ENCODE peak calls at places on chromosomes 3 and 15, in four cellular contexts. Q is choroid plexus epithelial cell, I is GM12864, D is kidney epithelial cell. R is an unnamed sample.
A peak's percentile ranks its signal among the peaks of the same experiment; 100 is the strongest.

GRCh38 chr15:56821721-56822425 is 88.6 kb upstream of the ZNF280D start:
- DNase-seq in I (no peak), Q (peak; percentile 88), D (no peak), R (peak; percentile 5)

GRCh38 chr3:141430326-141430725 is 56.5 kb upstream of the RASA2 start:
- DNase-seq in I (no peak), D (no peak), Q (no peak), R (no peak)

GRCh38 chr3:171883257-171883892 is 40.2 kb downstream of the TMEM212 start:
- DNase-seq in D (no peak), I (no peak), Q (no peak), R (no peak)

GRCh38 chr3:29853841-29854397 is 573.0 kb downstream of the RBMS3 start:
- DNase-seq in Q (peak; percentile 5), I (no peak), D (no peak), R (no peak)

GRCh38 chr3:113783980-113784379 is 37.1 kb downstream of the ATP6V1A start:
- DNase-seq in I (no peak), D (no peak), Q (peak; percentile 53), R (no peak)

GRCh38 chr15:75739791-75740190 is 27.1 kb upstream of the CSPG4 start:
- DNase-seq in D (no peak), Q (no peak), I (no peak), R (no peak)

GRCh38 chr3:190265795-190266194 is 56.5 kb downstream of the CLDN1 start:
- DNase-seq in Q (peak; percentile 90), D (peak; percentile 89), I (no peak), R (no peak)

GRCh38 chr3:84772841-84773240 is 185.9 kb upstream of the CADM2 start:
- DNase-seq in Q (peak; percentile 11), I (no peak), D (no peak), R (no peak)

GRCh38 chr3:129061888-129062834 is 1.6 kb downstream of the GP9 start:
- DNase-seq in Q (no peak), I (no peak), D (no peak), R (no peak)

GRCh38 chr15:96363692-96364091 is 33.2 kb downstream of the NR2F2 start:
- DNase-seq in I (no peak), D (no peak), Q (no peak), R (no peak)

GRCh38 chr3:151863611-151864010 is 9.8 kb upstream of the SUCNR1 start:
- DNase-seq in D (no peak), Q (peak; percentile 53), I (no peak), R (no peak)

GRCh38 chr3:8884630-8885290 is 78.5 kb downstream of the RAD18 start:
- DNase-seq in I (no peak), D (no peak), Q (peak; percentile 18), R (no peak)

GRCh38 chr3:9143180-9143579 is 106.3 kb downstream of the SRGAP3 start:
- DNase-seq in I (no peak), D (no peak), Q (no peak), R (no peak)

GRCh38 chr3:13105181-13105580 is 32.0 kb upstream of the IQSEC1 start:
- DNase-seq in Q (no peak), I (no peak), D (no peak), R (no peak)

GRCh38 chr15:94259863-94260262 is 28.5 kb downstream of the MCTP2 start:
- DNase-seq in I (no peak), D (no peak), Q (no peak), R (no peak)

GRCh38 chr3:121834079-121834730 is 655 bp downstream of the IQCB1 start:
- DNase-seq in I (no peak), D (no peak), Q (peak; percentile 22), R (no peak)

GRCh38 chr3:5358911-5359310 is 171.4 kb downstream of the EDEM1 start:
- DNase-seq in D (no peak), Q (no peak), I (no peak), R (no peak)

GRCh38 chr15:28726102-28726501 is 13.9 kb upstream of the GOLGA8M start:
- DNase-seq in I (no peak), D (no peak), Q (no peak), R (no peak)

GRCh38 chr3:13124631-13125030 is 51.4 kb upstream of the IQSEC1 start:
- DNase-seq in I (no peak), Q (no peak), D (no peak), R (no peak)

GRCh38 chr3:27528798-27529197 is 44.6 kb upstream of the SLC4A7 start:
- DNase-seq in D (no peak), I (no peak), Q (no peak), R (no peak)

GRCh38 chr15:29081781-29082180 is 187.8 kb downstream of the NSMCE3 start:
- DNase-seq in I (no peak), Q (no peak), D (no peak), R (no peak)

GRCh38 chr3:294096-294495 is 97.5 kb downstream of the CHL1 start:
- DNase-seq in Q (no peak), D (no peak), I (no peak), R (no peak)

GRCh38 chr15:41585140-41586047 is 26.4 kb downstream of the TYRO3 start:
- DNase-seq in D (no peak), Q (peak; percentile 64), I (no peak), R (no peak)

GRCh38 chr3:72042397-72043211 is 257.7 kb upstream of the PROK2 start:
- DNase-seq in Q (peak; percentile 46), I (no peak), D (peak; percentile 90), R (no peak)

GRCh38 chr3:48609088-48610005 is at the start of gene UQCRC1:
- DNase-seq in I (peak; percentile 77), D (peak; percentile 70), Q (peak; percentile 96), R (peak; percentile 97)

GRCh38 chr3:183449391-183449790 is 21.0 kb upstream of the MCF2L2 start:
- DNase-seq in I (no peak), Q (peak; percentile 66), D (no peak), R (no peak)

GRCh38 chr3:107938128-107938527 is 152.7 kb downstream of the CD47 start:
- DNase-seq in D (no peak), I (no peak), Q (peak; percentile 68), R (no peak)

GRCh38 chr3:50450135-50450911 is 53.1 kb downstream of the CACNA2D2 start:
- DNase-seq in Q (peak; percentile 33), I (no peak), D (peak; percentile 21), R (peak; percentile 31)

GRCh38 chr3:48399387-48400172 is 27.6 kb downstream of the FBXW12 start:
- DNase-seq in D (no peak), I (no peak), Q (no peak), R (no peak)

GRCh38 chr3:159627634-159628033 is 361.0 kb upstream of the IL12A start:
- DNase-seq in Q (no peak), I (no peak), D (no peak), R (no peak)

GRCh38 chr3:46215810-46216414 is 7.8 kb upstream of the CCR1 start:
- DNase-seq in D (no peak), Q (peak; percentile 8), I (no peak), R (no peak)

DNA sequence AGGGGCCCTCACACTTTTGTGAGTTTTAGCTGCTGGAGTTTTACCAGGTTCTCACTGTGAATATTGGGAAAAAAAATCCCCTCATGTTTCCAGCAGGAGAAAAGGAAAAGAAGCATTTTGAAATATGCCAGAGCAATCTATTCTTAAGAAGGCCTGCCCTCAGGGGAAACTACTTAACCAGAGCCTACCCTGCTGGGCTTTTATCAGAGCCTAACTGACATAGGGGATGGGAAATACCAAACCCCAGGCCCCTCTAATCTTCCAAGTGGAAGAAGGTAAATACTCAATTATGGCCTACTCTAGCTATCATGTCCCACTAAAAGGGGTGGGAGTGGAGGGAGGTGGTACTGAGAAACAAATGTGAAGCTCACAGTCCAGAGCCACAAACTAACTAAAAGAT is 68.7 kb upstream of the NMNAT3 start:
- DNase-seq in D (no peak), Q (no peak), I (no peak), R (no peak)
- TF ChIP-seq CTCF in D (no peak), Q (no peak), I (no peak), R (no peak)

GRCh38 chr3:197003461-197004385 is 25.9 kb downstream of the MELTF start:
- DNase-seq in D (no peak), I (no peak), Q (no peak), R (no peak)

GRCh38 chr3:197001106-197001971 is 28.3 kb downstream of the MELTF start:
- DNase-seq in I (no peak), Q (no peak), D (no peak), R (no peak)

GRCh38 chr3:197001972-197002700 is 27.5 kb downstream of the MELTF start:
- DNase-seq in Q (peak; percentile 24), D (no peak), I (no peak), R (no peak)

GRCh38 chr3:197000211-197000610 is 29.4 kb downstream of the MELTF start:
- DNase-seq in Q (peak; percentile 37), D (no peak), I (no peak), R (no peak)

DNA sequence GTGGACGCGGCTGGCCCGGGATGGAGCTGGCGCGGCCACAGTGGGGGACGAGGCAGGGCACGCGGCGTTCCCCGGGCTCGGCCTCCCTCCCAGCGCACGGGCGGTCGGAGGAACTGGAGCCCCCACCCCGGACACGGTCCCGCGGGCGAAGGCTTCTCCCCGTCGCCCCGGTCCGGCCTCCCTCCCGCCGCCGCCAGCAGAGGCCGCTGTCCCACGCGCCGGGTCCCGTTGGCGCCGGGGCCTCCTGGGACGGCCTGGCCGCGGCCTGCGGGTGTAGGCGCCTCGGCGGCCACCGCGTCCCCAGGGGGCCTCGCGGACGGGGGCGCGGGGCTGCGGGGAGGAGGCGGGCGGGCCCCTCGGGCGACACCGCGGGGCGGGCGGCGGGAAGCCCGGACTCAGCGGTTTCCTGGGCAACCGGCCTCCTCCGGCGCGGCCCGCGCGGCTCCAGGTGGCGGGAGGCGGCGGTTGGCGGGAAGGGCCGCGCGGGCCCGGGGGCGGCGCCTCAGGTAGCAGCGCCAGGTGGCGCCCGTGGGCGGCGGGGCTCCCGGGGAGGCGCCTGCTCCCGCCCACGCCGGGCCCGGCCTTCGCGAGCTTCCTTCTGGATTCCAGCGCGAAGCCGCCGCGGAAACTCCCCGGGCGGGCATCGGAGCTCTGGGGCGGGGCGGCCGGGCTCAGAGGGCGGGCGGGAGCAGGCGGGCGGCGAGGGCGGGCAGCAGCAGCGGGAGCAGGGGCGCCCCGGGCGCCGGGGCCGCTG is 26.7 kb downstream of the MELTF start:
- DNase-seq in Q (peak; percentile 65), D (peak; percentile 28), I (peak; percentile 46), R (peak; percentile 89)
- TF ChIP-seq CTCF in Q (peak; percentile 54), D (no peak), I (peak; percentile 67), R (peak; percentile 31)

DNA sequence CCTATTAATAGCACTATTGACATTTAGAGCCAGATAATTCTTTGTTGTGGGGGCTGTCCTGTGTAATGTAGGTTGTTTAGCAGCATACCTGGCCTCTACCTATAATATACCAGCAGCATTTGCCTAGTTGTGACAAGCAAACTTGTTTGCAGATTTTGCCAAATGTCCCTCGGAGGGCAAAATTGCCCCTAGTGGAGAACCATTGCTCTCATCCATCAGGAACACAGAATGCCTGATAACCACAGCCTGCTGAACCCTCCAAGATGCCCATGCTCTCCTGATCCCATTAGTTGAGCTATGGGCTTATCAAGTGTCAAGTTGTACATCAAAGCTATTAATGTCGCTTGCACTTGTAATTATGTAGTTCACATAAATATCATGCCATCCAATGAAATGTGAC is 15.0 kb upstream of the KBTBD8 start:
- DNase-seq in Q (no peak), D (no peak), I (no peak), R (no peak)
- TF ChIP-seq CTCF in Q (no peak), D (no peak), I (no peak), R (no peak)

DNA sequence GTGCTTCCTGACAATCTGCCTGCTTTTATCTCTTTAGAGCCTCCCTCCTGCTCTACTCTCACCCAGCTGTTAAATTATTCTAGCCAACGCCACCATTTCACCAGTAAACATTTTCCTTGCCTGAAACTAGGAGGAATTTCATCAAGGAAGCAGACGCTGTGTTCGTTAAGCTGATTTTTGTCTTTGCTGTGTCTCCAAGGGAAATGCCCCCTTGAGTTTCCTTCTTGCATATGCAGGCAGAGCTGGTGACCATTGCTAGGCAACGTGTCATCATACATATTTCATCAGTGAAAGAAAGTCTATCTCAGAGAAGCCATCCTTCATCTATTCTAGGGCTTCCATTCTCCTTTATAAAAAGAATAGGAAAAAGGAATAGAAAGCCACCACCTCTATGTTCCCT is 87.0 kb upstream of the ST8SIA2 start:
- DNase-seq in D (no peak), Q (no peak), I (no peak), R (no peak)
- TF ChIP-seq CTCF in D (no peak), Q (no peak), I (peak; percentile 30), R (no peak)